ENCODE peak calls at places on chromosome 4, in ten cellular contexts. M is amniotic stem cell, N is kidney glomerular epithelial cell, I is GM04504, A is hepatocyte, C is M059J, U is HTR-8/SVneo, X is anterior cingulate cortex, S is BJ, Y is amniotic epithelial cell. Z is an unnamed sample.

GRCh38 chr4:168868044-168868855 is 141.8 kb downstream of the CBR4 start:
- DNase-seq in M (peak), I (no peak), N (peak), Y (peak), C (no peak), X (no peak), S (no peak), U (peak), A (no peak), Z (no peak)

GRCh38 chr4:109408711-109409110 is 24.9 kb upstream of the SEC24B start:
- DNase-seq in Y (no peak), I (no peak), U (no peak), X (no peak), C (peak), A (no peak), N (no peak), M (no peak), S (no peak), Z (no peak)

GRCh38 chr4:76578002-76578560 is 143.1 kb downstream of the SHROOM3 start:
- DNase-seq in Y (no peak), S (no peak), N (no peak), A (no peak), I (no peak), M (no peak), C (no peak), U (no peak), X (no peak), Z (no peak)

GRCh38 chr4:168386002-168386401 is 67.5 kb upstream of the DDX60 start:
- DNase-seq in M (no peak), N (no peak), Y (no peak), C (peak), I (no peak), X (no peak), A (no peak), U (no peak), S (no peak), Z (no peak)

GRCh38 chr4:184287697-184288255 is 70.1 kb upstream of the ENPP6 start:
- DNase-seq in M (no peak), S (no peak), Y (peak), A (peak), X (no peak), U (no peak), I (no peak), C (peak), N (peak), Z (peak)

GRCh38 chr4:143186202-143186601 is 1.5 kb downstream of the USP38 start:
- DNase-seq in A (peak), X (no peak), C (peak), N (peak), M (no peak), Y (peak), I (no peak), U (no peak), S (no peak), Z (no peak)

GRCh38 chr4:99447079-99447478 is 11.9 kb upstream of the ADH7 start:
- DNase-seq in I (peak), Y (peak), X (no peak), S (no peak), M (no peak), C (peak), N (peak), U (no peak), A (peak), Z (peak)

GRCh38 chr4:78513411-78513975 is 38.1 kb upstream of the ANXA3 start:
- DNase-seq in X (no peak), I (no peak), U (no peak), S (no peak), N (no peak), A (no peak), C (no peak), Y (peak), M (no peak), Z (no peak)